ENCODE peak calls at places on chromosomes 3 and 15, in four cellular contexts. One of them, this sample, is unnamed.

GRCh38 chr15:63391669-63392354 is 10.2 kb upstream of the CA12 start:
- DNase-seq in mucosa of gallbladder: no peak
- DNase-seq in bronchial epithelial cell: no peak
- DNase-seq in myocyte: no peak
- DNase-seq in this sample: peak

GRCh38 chr3:2837893-2838292 is 272.3 kb downstream of the IL5RA start:
- DNase-seq in mucosa of gallbladder: no peak
- DNase-seq in bronchial epithelial cell: no peak
- DNase-seq in myocyte: no peak
- DNase-seq in this sample: no peak

GRCh38 chr15:66956672-66957540 is 108.5 kb upstream of the SMAD3 start:
- DNase-seq in mucosa of gallbladder: no peak
- DNase-seq in bronchial epithelial cell: no peak
- DNase-seq in myocyte: no peak
- DNase-seq in this sample: no peak

GRCh38 chr3:76039431-76039830 is 254.1 kb upstream of the ZNF717 start:
- DNase-seq in mucosa of gallbladder: no peak
- DNase-seq in bronchial epithelial cell: peak
- DNase-seq in myocyte: no peak
- DNase-seq in this sample: no peak

GRCh38 chr15:79314811-79315210 is 3.9 kb downstream of the TMED3 start:
- DNase-seq in mucosa of gallbladder: peak
- DNase-seq in bronchial epithelial cell: peak
- DNase-seq in myocyte: no peak
- DNase-seq in this sample: no peak

GRCh38 chr15:89307791-89308190 is 26.8 kb downstream of the POLG start:
- DNase-seq in mucosa of gallbladder: no peak
- DNase-seq in bronchial epithelial cell: peak
- DNase-seq in myocyte: peak
- DNase-seq in this sample: no peak

GRCh38 chr15:83598031-83598430 is 55.9 kb upstream of the ADAMTSL3 start:
- DNase-seq in mucosa of gallbladder: no peak
- DNase-seq in bronchial epithelial cell: no peak
- DNase-seq in myocyte: no peak
- DNase-seq in this sample: no peak

GRCh38 chr3:129547241-129547640 is 4.3 kb downstream of the H1-8 start:
- DNase-seq in mucosa of gallbladder: no peak
- DNase-seq in bronchial epithelial cell: no peak
- DNase-seq in myocyte: no peak
- DNase-seq in this sample: no peak

GRCh38 chr3:13095408-13095861 is 22.2 kb upstream of the IQSEC1 start:
- DNase-seq in mucosa of gallbladder: no peak
- DNase-seq in bronchial epithelial cell: no peak
- DNase-seq in myocyte: no peak
- DNase-seq in this sample: no peak

GRCh38 chr3:170037463-170038433 is at the start of gene GPR160:
- DNase-seq in mucosa of gallbladder: peak
- DNase-seq in bronchial epithelial cell: peak
- DNase-seq in myocyte: peak
- DNase-seq in this sample: no peak

GRCh38 chr3:79148786-79149185 is 619.0 kb downstream of the ROBO1 start:
- DNase-seq in mucosa of gallbladder: no peak
- DNase-seq in bronchial epithelial cell: peak
- DNase-seq in myocyte: peak
- DNase-seq in this sample: no peak

GRCh38 chr3:190499157-190499556 is 14.7 kb upstream of the IL1RAP start:
- DNase-seq in mucosa of gallbladder: no peak
- DNase-seq in bronchial epithelial cell: no peak
- DNase-seq in myocyte: no peak
- DNase-seq in this sample: no peak

GRCh38 chr3:127791221-127791913 is 30.9 kb downstream of the MGLL start:
- DNase-seq in mucosa of gallbladder: no peak
- DNase-seq in bronchial epithelial cell: peak
- DNase-seq in myocyte: peak
- DNase-seq in this sample: peak